ENCODE peak calls at places on chromosomes 4 and X, in five cellular contexts. W is K562, H is HepG2, X is GM12878, C is H1. N is an unnamed sample.

GRCh38 chrX:74232859-74233258 is 71.1 kb upstream of the ZCCHC13 start:
- DNase-seq in W (peak; percentile 17), H (peak; percentile 27), X (no peak), C (no peak), N (no peak)

GRCh38 chrX:40154853-40155616 is 57.3 kb upstream of the BCOR start:
- DNase-seq in W (peak; percentile 72), H (peak; percentile 87), X (no peak), C (peak; percentile 52), N (no peak)

GRCh38 chr4:143641406-143641805 is 59.1 kb downstream of the FREM3 start:
- DNase-seq in W (no peak), H (no peak), X (no peak), C (no peak), N (no peak)

GRCh38 chrX:12794654-12795053 is 3.4 kb downstream of the PRPS2 start:
- DNase-seq in W (no peak), H (no peak), X (no peak), C (no peak), N (no peak)

GRCh38 chrX:47662144-47662657 is 3.2 kb upstream of the UXT start:
- DNase-seq in W (peak; percentile 50), H (no peak), X (no peak), C (no peak), N (no peak)

GRCh38 chrX:17542123-17542522 is 167.1 kb downstream of the NHS start:
- DNase-seq in W (no peak), H (no peak), X (no peak), C (no peak), N (no peak)

GRCh38 chr4:114494257-114494803 is 104.3 kb upstream of the UGT8 start:
- DNase-seq in W (no peak), H (no peak), X (no peak), C (no peak), N (no peak)

GRCh38 chrX:15797707-15798106 is 7.4 kb downstream of the ZRSR2 start:
- DNase-seq in W (no peak), H (no peak), X (no peak), C (no peak), N (no peak)

GRCh38 chr4:3697033-3697432 is 69.2 kb upstream of the ADRA2C start:
- DNase-seq in W (no peak), H (no peak), X (no peak), C (no peak), N (no peak)

GRCh38 chr4:185369729-185370128 is 26.0 kb downstream of the LRP2BP start:
- DNase-seq in W (no peak), H (no peak), X (no peak), C (no peak), N (no peak)

GRCh38 chr4:109434007-109434792 is 585 bp downstream of the SEC24B start:
- DNase-seq in W (no peak), H (peak; percentile 18), X (no peak), C (peak; percentile 56), N (no peak)

GRCh38 chr4:82124365-82124764 is 249.4 kb downstream of the HNRNPD start:
- DNase-seq in W (no peak), H (no peak), X (no peak), C (no peak), N (no peak)

GRCh38 chr4:139768913-139769312 is 103.3 kb downstream of the MGST2 start:
- DNase-seq in W (no peak), H (peak; percentile 36), X (no peak), C (peak; percentile 47), N (no peak)

GRCh38 chr4:119041951-119042560 is 93.6 kb upstream of the MYOZ2 start:
- DNase-seq in W (peak; percentile 33), H (peak; percentile 66), X (peak; percentile 12), C (no peak), N (peak; percentile 67)

GRCh38 chrX:154918060-154918483 is 31.9 kb downstream of the F8A1 start:
- DNase-seq in W (peak; percentile 32), H (peak; percentile 48), X (peak; percentile 16), C (peak; percentile 46), N (peak; percentile 63)

GRCh38 chr4:43163101-43163792 is 270.7 kb downstream of the GRXCR1 start:
- DNase-seq in W (no peak), H (no peak), X (no peak), C (no peak), N (no peak)

GRCh38 chr4:148116264-148116663 is 325.9 kb downstream of the NR3C2 start:
- DNase-seq in W (no peak), H (no peak), X (no peak), C (no peak), N (no peak)

GRCh38 chr4:123555500-123556273 is 159.1 kb downstream of the SPRY1 start:
- DNase-seq in W (no peak), H (peak; percentile 98), X (no peak), C (no peak), N (no peak)

GRCh38 chr4:16687845-16688244 is 210.6 kb downstream of the LDB2 start:
- DNase-seq in W (no peak), H (no peak), X (no peak), C (no peak), N (no peak)

GRCh38 chr4:16684083-16684482 is 214.4 kb downstream of the LDB2 start:
- DNase-seq in W (no peak), H (no peak), X (no peak), C (no peak), N (no peak)

GRCh38 chr4:16685536-16685935 is 212.9 kb downstream of the LDB2 start:
- DNase-seq in W (no peak), H (no peak), X (no peak), C (no peak), N (no peak)

GRCh38 chr4:16687011-16687410 is 211.4 kb downstream of the LDB2 start:
- DNase-seq in W (no peak), H (no peak), X (no peak), C (no peak), N (no peak)

GRCh38 chr4:16686195-16686594 is 212.2 kb downstream of the LDB2 start:
- DNase-seq in W (no peak), H (no peak), X (no peak), C (no peak), N (no peak)
- TF ChIP-seq POLR2A in W (no peak), H (no peak), X (no peak), C (no peak), N (no peak)

DNA sequence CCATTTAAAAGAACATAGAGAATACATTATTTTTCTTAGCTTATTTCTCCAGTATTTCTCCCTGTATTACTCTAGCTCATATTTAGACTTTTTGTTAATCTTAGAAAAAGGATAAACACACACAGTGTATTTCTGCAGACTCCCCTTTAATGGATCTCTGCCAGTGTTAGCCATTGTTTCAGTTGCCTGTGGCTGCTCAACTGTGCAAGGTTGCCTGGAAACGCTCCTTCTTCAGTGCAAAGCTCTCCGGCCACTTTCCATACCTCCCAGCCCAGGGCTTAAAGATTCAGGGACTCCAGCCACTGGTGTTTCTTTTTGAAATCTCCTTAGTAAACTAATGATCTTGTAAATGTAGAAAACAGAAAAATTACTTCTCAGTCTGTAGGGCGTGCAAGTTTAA is 104.9 kb downstream of the SLIT2 start:
- DNase-seq in W (no peak), H (no peak), X (no peak), C (no peak), N (no peak)
- TF ChIP-seq ZNF274 in W (no peak), H (no peak), X (no peak), C (no peak), N (no peak)

GRCh38 chrX:68719181-68719903 is 71.9 kb downstream of the STARD8 start:
- DNase-seq in W (no peak), H (no peak), X (no peak), C (no peak), N (no peak)
- TF ChIP-seq POLR2A in W (no peak), H (no peak), X (no peak), C (no peak), N (no peak)

DNA sequence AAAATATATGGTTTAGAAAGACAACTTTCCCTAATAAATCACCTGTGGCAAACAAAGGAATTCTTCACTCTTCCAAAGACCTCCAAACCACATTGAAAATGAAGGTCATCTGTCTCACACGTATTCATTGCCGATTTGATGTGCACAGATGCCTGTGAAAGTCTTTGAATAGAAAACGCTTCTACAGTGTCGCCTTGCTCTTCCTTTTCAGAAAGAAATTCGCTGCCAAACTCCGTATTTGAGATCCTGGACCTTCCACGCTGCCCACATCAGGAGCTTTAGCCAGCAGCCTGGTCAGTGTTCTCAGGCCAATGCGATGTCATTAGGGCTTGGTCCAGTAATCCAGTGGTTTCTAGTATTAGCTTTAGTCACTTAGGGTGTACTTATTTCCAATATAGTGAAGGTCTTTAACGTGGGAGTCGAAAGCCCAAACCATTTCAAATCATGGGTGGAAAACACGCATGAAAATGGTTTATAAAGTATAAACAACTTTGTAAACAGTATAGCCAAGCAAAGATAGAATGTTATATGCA is 22.1 kb downstream of the SPINK2 start:
- DNase-seq in W (no peak), H (no peak), X (no peak), C (no peak), N (no peak)
- TF ChIP-seq ZNF274 in W (no peak), H (no peak), X (no peak), C (no peak), N (no peak)

DNA sequence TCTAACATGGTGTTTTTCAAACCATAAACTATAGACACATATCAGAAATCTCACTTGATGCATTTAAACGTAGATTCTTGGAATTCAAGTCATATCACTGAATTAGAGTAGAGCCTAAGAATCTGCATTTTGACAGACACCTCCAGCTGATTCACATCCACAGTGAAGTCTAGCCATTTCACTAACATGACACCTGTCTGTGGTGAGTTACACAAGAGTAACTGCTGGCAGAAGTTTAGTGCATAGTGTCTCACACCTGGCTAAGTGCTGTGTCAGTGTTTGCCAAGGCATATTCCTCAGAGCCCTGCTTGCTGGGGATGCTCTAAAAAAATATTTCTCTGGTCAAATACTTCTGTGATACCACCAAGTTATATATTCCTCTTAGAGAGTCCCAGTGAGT is 237.5 kb upstream of the DIAPH2 start:
- DNase-seq in W (no peak), H (no peak), X (no peak), C (no peak), N (no peak)
- TF ChIP-seq POLR2A in W (no peak), H (no peak), X (no peak), C (no peak), N (no peak)

GRCh38 chr4:88681209-88681608 is 16.4 kb downstream of the NAP1L5 start:
- DNase-seq in W (no peak), H (no peak), X (no peak), C (no peak), N (no peak)
- TF ChIP-seq ZNF274 in W (no peak), H (no peak), X (no peak), C (no peak), N (no peak)

GRCh38 chr4:37977471-37978452 is 17.6 kb downstream of the PTTG2 start:
- DNase-seq in W (peak; percentile 49), H (peak; percentile 23), X (peak; percentile 44), C (peak; percentile 72), N (peak; percentile 26)
- TF ChIP-seq POLR2A in W (no peak), H (no peak), X (peak; percentile 62), C (no peak), N (no peak)

GRCh38 chr4:56297801-56298200 is 89.5 kb downstream of the AASDH start:
- DNase-seq in W (no peak), H (no peak), X (no peak), C (no peak), N (no peak)

GRCh38 chr4:56302102-56302501 is 85.2 kb downstream of the AASDH start:
- DNase-seq in W (no peak), H (peak; percentile 46), X (no peak), C (no peak), N (no peak)

GRCh38 chr4:56298210-56298609 is 89.1 kb downstream of the AASDH start:
- DNase-seq in W (no peak), H (no peak), X (no peak), C (no peak), N (no peak)

GRCh38 chr4:56302775-56303174 is 84.5 kb downstream of the AASDH start:
- DNase-seq in W (no peak), H (no peak), X (no peak), C (no peak), N (no peak)

GRCh38 chr4:56301181-56302076 is 85.9 kb downstream of the AASDH start:
- DNase-seq in W (peak; percentile 65), H (peak; percentile 67), X (peak; percentile 43), C (peak; percentile 76), N (peak; percentile 59)
- TF ChIP-seq ZNF274 in W (no peak), H (no peak), X (no peak), C (no peak), N (no peak)

N was measured in HCT116.